ENCODE peak calls at places on chromosomes 16 and 17, in six cellular contexts. F is endodermal cell, E is PC-3, L is GM23338, S is gastrocnemius medialis, B is neural progenitor cell. Q is an unnamed sample.

GRCh38 chr17:51371732-51372151 is 111.4 kb downstream of the UTP18 start:
- DNase-seq in F (peak; percentile 92), E (peak; percentile 85), L (peak; percentile 87), S (no peak), B (peak; percentile 85), Q (no peak)

GRCh38 chr16:81210807-81211206 is 27.7 kb upstream of the BCO1 start:
- DNase-seq in F (no peak), E (no peak), L (no peak), S (no peak), B (no peak), Q (no peak)

GRCh38 chr17:343211-343610 is 9.4 kb downstream of the RPH3AL start:
- DNase-seq in F (peak; percentile 42), E (no peak), L (no peak), S (no peak), B (no peak), Q (no peak)

GRCh38 chr16:2742323-2743006 is 10.0 kb upstream of the SRRM2 start:
- DNase-seq in F (no peak), E (no peak), L (no peak), S (no peak), B (no peak), Q (no peak)

GRCh38 chr16:7714775-7715174 is 382.1 kb downstream of the RBFOX1 start:
- DNase-seq in F (no peak), E (no peak), L (no peak), S (no peak), B (no peak), Q (no peak)

GRCh38 chr16:8882041-8882617 is at the start of gene LITAFD:
- DNase-seq in F (no peak), E (no peak), L (no peak), S (no peak), B (no peak), Q (no peak)

GRCh38 chr17:8253801-8254200 is 4.7 kb downstream of the PFAS start:
- DNase-seq in F (peak; percentile 80), E (no peak), L (no peak), S (no peak), B (peak; percentile 18), Q (no peak)

GRCh38 chr16:68980695-68981315 is 124.6 kb upstream of the HAS3 start:
- DNase-seq in F (no peak), E (no peak), L (no peak), S (no peak), B (no peak), Q (no peak)

GRCh38 chr16:52963471-52963870 is 89.2 kb downstream of the CHD9NB start:
- DNase-seq in F (no peak), E (peak; percentile 1), L (peak; percentile 51), S (no peak), B (peak; percentile 9), Q (no peak)

GRCh38 chr17:37176683-37177082 is 199.1 kb upstream of the C17orf78 start:
- DNase-seq in F (no peak), E (peak; percentile 16), L (no peak), S (no peak), B (no peak), Q (peak; percentile 49)

GRCh38 chr17:56710986-56711385 is 117.5 kb downstream of the NOG start:
- DNase-seq in F (no peak), E (peak; percentile 82), L (no peak), S (no peak), B (no peak), Q (peak; percentile 32)

GRCh38 chr17:44911133-44912001 is 3.9 kb downstream of the GFAP start:
- DNase-seq in F (peak; percentile 98), E (peak; percentile 48), L (peak; percentile 93), S (peak; percentile 36), B (peak; percentile 84), Q (no peak)

GRCh38 chr17:28949185-28950016 is 1.9 kb downstream of the PHF12 start:
- DNase-seq in F (peak; percentile 91), E (peak; percentile 26), L (peak; percentile 74), S (peak; percentile 64), B (peak; percentile 86), Q (peak; percentile 62)

GRCh38 chr16:10658943-10659342 is 35.8 kb downstream of the TEKT5 start:
- DNase-seq in F (no peak), E (no peak), L (no peak), S (no peak), B (no peak), Q (no peak)

GRCh38 chr16:10655415-10655977 is 39.2 kb downstream of the TEKT5 start:
- DNase-seq in F (no peak), E (peak; percentile 16), L (no peak), S (no peak), B (no peak), Q (no peak)

GRCh38 chr16:10656618-10657017 is 38.1 kb downstream of the TEKT5 start:
- DNase-seq in F (no peak), E (no peak), L (no peak), S (no peak), B (no peak), Q (no peak)

GRCh38 chr16:10654592-10655414 is 39.9 kb downstream of the TEKT5 start:
- DNase-seq in F (no peak), E (no peak), L (no peak), S (no peak), B (no peak), Q (no peak)

DNA sequence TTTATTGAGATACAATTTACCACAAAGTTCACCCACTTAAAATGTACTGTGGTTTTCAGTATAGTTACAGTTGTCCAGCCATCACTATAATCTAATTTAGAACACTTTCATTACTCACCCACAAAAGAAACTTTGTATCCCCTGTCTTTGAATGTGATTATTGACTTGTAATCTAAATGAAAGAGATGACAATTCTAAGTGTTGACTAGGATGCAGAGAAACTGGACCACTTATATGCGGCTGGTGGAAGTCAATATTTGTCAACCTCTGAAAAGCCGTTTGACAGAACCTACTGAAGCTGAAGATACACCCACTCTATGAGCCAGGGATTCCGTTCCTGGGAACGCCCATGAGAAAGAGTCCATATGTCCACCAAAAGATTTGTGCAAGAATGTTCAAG is 36.8 kb downstream of the TEKT5 start:
- DNase-seq in F (no peak), E (no peak), L (no peak), S (no peak), B (no peak), Q (no peak)
- TF ChIP-seq CTCF in F (no peak), E (no peak), L (no peak), S (no peak), B (no peak), Q (no peak)

DNA sequence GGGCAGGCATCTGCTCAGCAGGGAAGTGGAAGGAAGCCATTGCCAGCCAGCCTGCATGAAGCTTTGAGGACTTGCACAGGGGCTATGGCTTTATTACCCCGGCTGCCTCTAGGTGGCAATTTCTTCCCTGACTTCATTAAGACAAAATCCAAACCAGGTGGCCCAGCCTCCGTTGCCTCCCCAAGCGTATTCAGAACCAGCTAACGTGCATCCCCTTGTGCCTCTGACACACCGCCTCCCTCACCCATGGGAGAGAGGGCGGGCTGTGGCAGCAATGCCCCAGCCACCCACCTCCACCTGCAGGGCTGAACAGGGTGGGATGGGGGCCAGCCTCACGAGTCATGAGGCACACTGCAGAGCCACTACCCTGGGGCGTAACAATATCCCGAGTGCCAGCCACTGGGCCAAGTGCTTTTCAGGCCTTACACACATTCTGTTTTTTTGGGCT is 6.8 kb downstream of the KIFC3 start:
- DNase-seq in F (peak; percentile 90), E (peak; percentile 72), L (peak; percentile 86), S (peak; percentile 61), B (peak; percentile 78), Q (peak; percentile 55)
- H3K4me1 ChIP-seq in F (peaks cover 21% of the 10 kb centered on the region), E (peaks cover 34% of the 10 kb centered on the region), L (peaks cover 25% of the 10 kb centered on the region), S (peaks cover 44% of the 10 kb centered on the region), B (peaks cover 13% of the 10 kb centered on the region), Q (no peaks in the 10 kb centered on the region)

GRCh38 chr16:12239226-12239625 is 262.7 kb downstream of the SNX29 start:
- DNase-seq in F (no peak), E (no peak), L (no peak), S (no peak), B (no peak), Q (no peak)

GRCh38 chr16:12238598-12238997 is 262.1 kb downstream of the SNX29 start:
- DNase-seq in F (no peak), E (no peak), L (no peak), S (no peak), B (no peak), Q (no peak)

GRCh38 chr16:12231666-12232065 is 255.1 kb downstream of the SNX29 start:
- DNase-seq in F (no peak), E (peak; percentile 71), L (no peak), S (no peak), B (no peak), Q (peak; percentile 44)

GRCh38 chr16:12236491-12237030 is 260.0 kb downstream of the SNX29 start:
- DNase-seq in F (no peak), E (no peak), L (no peak), S (no peak), B (no peak), Q (no peak)

GRCh38 chr16:12235110-12235509 is 258.6 kb downstream of the SNX29 start:
- DNase-seq in F (no peak), E (no peak), L (no peak), S (no peak), B (no peak), Q (no peak)
- TF ChIP-seq CTCF in F (no peak), E (no peak), L (no peak), S (no peak), B (no peak), Q (no peak)

GRCh38 chr17:69254187-69254586 is 25.6 kb upstream of the ABCA10 start:
- DNase-seq in F (no peak), E (no peak), L (no peak), S (no peak), B (no peak), Q (no peak)
- H3K4me1 ChIP-seq in F (no peaks in the 10 kb centered on the region), E (no peaks in the 10 kb centered on the region), L (no peaks in the 10 kb centered on the region), S (no peaks in the 10 kb centered on the region), B (no peaks in the 10 kb centered on the region), Q (no peaks in the 10 kb centered on the region)

DNA sequence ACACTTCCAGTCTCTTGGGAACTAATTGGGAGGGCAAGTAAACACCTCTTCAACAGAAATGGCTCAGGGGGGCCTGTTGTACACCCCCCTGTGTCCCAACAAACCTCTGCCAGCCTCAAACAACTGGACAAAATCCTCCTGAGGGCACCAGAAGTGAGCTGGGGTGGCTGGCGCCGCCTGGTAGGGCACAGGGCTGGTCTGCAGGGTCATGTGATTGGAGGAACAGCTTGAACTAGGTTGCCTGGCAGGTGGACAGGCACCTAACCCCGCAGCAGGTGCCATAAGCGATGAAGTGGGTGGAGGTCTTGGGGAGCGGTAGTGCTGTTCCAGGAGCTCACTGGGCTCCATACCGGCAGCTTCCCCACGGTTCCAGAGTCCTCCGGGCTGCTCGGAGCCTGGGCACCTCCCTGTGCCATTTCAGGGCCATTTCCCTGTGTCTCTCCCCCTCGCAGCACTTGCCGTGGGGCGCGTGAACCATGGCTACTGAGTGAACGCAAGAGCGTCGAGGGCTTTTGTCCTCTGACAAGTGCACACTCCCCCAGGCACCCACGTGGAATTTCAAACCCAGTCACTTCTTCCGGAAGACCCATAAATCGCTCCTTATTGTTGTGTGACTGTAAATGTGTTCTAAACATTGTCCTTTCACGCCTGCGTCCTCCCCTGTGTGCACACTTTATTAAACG is 101.5 kb downstream of the SEC14L1 start:
- DNase-seq in F (peak; percentile 63), E (no peak), L (no peak), S (no peak), B (no peak), Q (no peak)
- TF ChIP-seq CTCF in F (no peak), E (peak; percentile 25), L (no peak), S (no peak), B (no peak), Q (no peak)

Q was measured in foreskin keratinocyte.